ENCODE peak calls at places on chromosome 4, in eight cellular contexts. One of them, this sample, is unnamed.

GRCh38 chr4:123346330-123346940 is 50.2 kb upstream of the SPRY1 start:
- DNase-seq in BE2C: no peak
- DNase-seq in GM10248: no peak
- DNase-seq in fibroblast of lung: no peak
- DNase-seq in right atrium auricular region: no peak
- DNase-seq in NCI-H2029 treated with DMSO at 0.1 percent for 48 hours: no peak
- DNase-seq in stimulated activated CD4-positive, alpha-beta T cell treated with anti-CD3 and anti-CD28 coated beads, Interleukin-15, amount 100 ng/mL, for 48 hours: no peak
- DNase-seq in globus pallidus: no peak
- DNase-seq in this sample: no peak

GRCh38 chr4:93002240-93002639 is 698.5 kb downstream of the GRID2 start:
- DNase-seq in fibroblast of lung: no peak
- DNase-seq in globus pallidus: no peak
- DNase-seq in NCI-H2029 treated with DMSO at 0.1 percent for 48 hours: no peak
- DNase-seq in right atrium auricular region: no peak
- DNase-seq in stimulated activated CD4-positive, alpha-beta T cell treated with anti-CD3 and anti-CD28 coated beads, Interleukin-15, amount 100 ng/mL, for 48 hours: no peak
- DNase-seq in GM10248: no peak
- DNase-seq in BE2C: no peak
- DNase-seq in this sample: no peak

GRCh38 chr4:69025191-69025998 is 70.9 kb upstream of the UGT2B7 start:
- DNase-seq in BE2C: no peak
- DNase-seq in GM10248: no peak
- DNase-seq in right atrium auricular region: no peak
- DNase-seq in globus pallidus: no peak
- DNase-seq in fibroblast of lung: no peak
- DNase-seq in NCI-H2029 treated with DMSO at 0.1 percent for 48 hours: no peak
- DNase-seq in stimulated activated CD4-positive, alpha-beta T cell treated with anti-CD3 and anti-CD28 coated beads, Interleukin-15, amount 100 ng/mL, for 48 hours: no peak
- DNase-seq in this sample: no peak

GRCh38 chr4:83128235-83128929 is 13.9 kb upstream of the PLAC8 start:
- DNase-seq in fibroblast of lung: peak
- DNase-seq in NCI-H2029 treated with DMSO at 0.1 percent for 48 hours: no peak
- DNase-seq in stimulated activated CD4-positive, alpha-beta T cell treated with anti-CD3 and anti-CD28 coated beads, Interleukin-15, amount 100 ng/mL, for 48 hours: no peak
- DNase-seq in right atrium auricular region: no peak
- DNase-seq in globus pallidus: no peak
- DNase-seq in BE2C: no peak
- DNase-seq in GM10248: no peak
- DNase-seq in this sample: no peak

GRCh38 chr4:3491681-3492405 is 28.7 kb downstream of the DOK7 start:
- DNase-seq in GM10248: no peak
- DNase-seq in BE2C: no peak
- DNase-seq in fibroblast of lung: peak
- DNase-seq in right atrium auricular region: no peak
- DNase-seq in globus pallidus: no peak
- DNase-seq in stimulated activated CD4-positive, alpha-beta T cell treated with anti-CD3 and anti-CD28 coated beads, Interleukin-15, amount 100 ng/mL, for 48 hours: no peak
- DNase-seq in NCI-H2029 treated with DMSO at 0.1 percent for 48 hours: no peak
- DNase-seq in this sample: no peak

GRCh38 chr4:44538534-44538933 is 89.9 kb upstream of the KCTD8 start:
- DNase-seq in right atrium auricular region: no peak
- DNase-seq in stimulated activated CD4-positive, alpha-beta T cell treated with anti-CD3 and anti-CD28 coated beads, Interleukin-15, amount 100 ng/mL, for 48 hours: no peak
- DNase-seq in GM10248: no peak
- DNase-seq in globus pallidus: no peak
- DNase-seq in BE2C: no peak
- DNase-seq in NCI-H2029 treated with DMSO at 0.1 percent for 48 hours: no peak
- DNase-seq in fibroblast of lung: no peak
- DNase-seq in this sample: no peak

GRCh38 chr4:105837037-105837436 is 58.2 kb upstream of the NPNT start:
- DNase-seq in right atrium auricular region: no peak
- DNase-seq in stimulated activated CD4-positive, alpha-beta T cell treated with anti-CD3 and anti-CD28 coated beads, Interleukin-15, amount 100 ng/mL, for 48 hours: no peak
- DNase-seq in fibroblast of lung: no peak
- DNase-seq in globus pallidus: no peak
- DNase-seq in BE2C: no peak
- DNase-seq in GM10248: no peak
- DNase-seq in NCI-H2029 treated with DMSO at 0.1 percent for 48 hours: no peak
- DNase-seq in this sample: no peak

GRCh38 chr4:105970371-105970770 is 75.1 kb downstream of the NPNT start:
- DNase-seq in globus pallidus: no peak
- DNase-seq in BE2C: no peak
- DNase-seq in right atrium auricular region: no peak
- DNase-seq in fibroblast of lung: no peak
- DNase-seq in NCI-H2029 treated with DMSO at 0.1 percent for 48 hours: no peak
- DNase-seq in stimulated activated CD4-positive, alpha-beta T cell treated with anti-CD3 and anti-CD28 coated beads, Interleukin-15, amount 100 ng/mL, for 48 hours: no peak
- DNase-seq in GM10248: no peak
- DNase-seq in this sample: no peak

GRCh38 chr4:117983541-117984451 is 50.5 kb upstream of the NDST3 start:
- DNase-seq in GM10248: no peak
- DNase-seq in stimulated activated CD4-positive, alpha-beta T cell treated with anti-CD3 and anti-CD28 coated beads, Interleukin-15, amount 100 ng/mL, for 48 hours: no peak
- DNase-seq in globus pallidus: no peak
- DNase-seq in BE2C: no peak
- DNase-seq in NCI-H2029 treated with DMSO at 0.1 percent for 48 hours: no peak
- DNase-seq in right atrium auricular region: no peak
- DNase-seq in fibroblast of lung: peak
- DNase-seq in this sample: no peak

GRCh38 chr4:1660948-1661677 is 23.0 kb downstream of the FAM53A start:
- DNase-seq in stimulated activated CD4-positive, alpha-beta T cell treated with anti-CD3 and anti-CD28 coated beads, Interleukin-15, amount 100 ng/mL, for 48 hours: no peak
- DNase-seq in BE2C: no peak
- DNase-seq in fibroblast of lung: no peak
- DNase-seq in right atrium auricular region: no peak
- DNase-seq in NCI-H2029 treated with DMSO at 0.1 percent for 48 hours: no peak
- DNase-seq in globus pallidus: no peak
- DNase-seq in GM10248: no peak
- DNase-seq in this sample: no peak

GRCh38 chr4:26022346-26022891 is 108.4 kb downstream of the SMIM20 start:
- DNase-seq in stimulated activated CD4-positive, alpha-beta T cell treated with anti-CD3 and anti-CD28 coated beads, Interleukin-15, amount 100 ng/mL, for 48 hours: no peak
- DNase-seq in globus pallidus: no peak
- DNase-seq in NCI-H2029 treated with DMSO at 0.1 percent for 48 hours: peak
- DNase-seq in BE2C: no peak
- DNase-seq in fibroblast of lung: peak
- DNase-seq in GM10248: no peak
- DNase-seq in right atrium auricular region: no peak
- DNase-seq in this sample: no peak

GRCh38 chr4:102387552-102388150 is 42.4 kb upstream of the SLC39A8 start:
- DNase-seq in fibroblast of lung: peak
- DNase-seq in NCI-H2029 treated with DMSO at 0.1 percent for 48 hours: no peak
- DNase-seq in stimulated activated CD4-positive, alpha-beta T cell treated with anti-CD3 and anti-CD28 coated beads, Interleukin-15, amount 100 ng/mL, for 48 hours: no peak
- DNase-seq in BE2C: no peak
- DNase-seq in GM10248: no peak
- DNase-seq in globus pallidus: no peak
- DNase-seq in right atrium auricular region: no peak
- DNase-seq in this sample: no peak

GRCh38 chr4:165541773-165542459 is 163.1 kb downstream of the CPE start:
- DNase-seq in stimulated activated CD4-positive, alpha-beta T cell treated with anti-CD3 and anti-CD28 coated beads, Interleukin-15, amount 100 ng/mL, for 48 hours: no peak
- DNase-seq in BE2C: peak
- DNase-seq in NCI-H2029 treated with DMSO at 0.1 percent for 48 hours: no peak
- DNase-seq in globus pallidus: no peak
- DNase-seq in right atrium auricular region: no peak
- DNase-seq in GM10248: no peak
- DNase-seq in fibroblast of lung: no peak
- DNase-seq in this sample: no peak

GRCh38 chr4:37837446-37837845 is 11.0 kb downstream of the PGM2 start:
- DNase-seq in stimulated activated CD4-positive, alpha-beta T cell treated with anti-CD3 and anti-CD28 coated beads, Interleukin-15, amount 100 ng/mL, for 48 hours: no peak
- DNase-seq in BE2C: no peak
- DNase-seq in globus pallidus: no peak
- DNase-seq in right atrium auricular region: no peak
- DNase-seq in NCI-H2029 treated with DMSO at 0.1 percent for 48 hours: no peak
- DNase-seq in GM10248: no peak
- DNase-seq in fibroblast of lung: peak
- DNase-seq in this sample: no peak

GRCh38 chr4:159697322-159698283 is 594.7 kb downstream of the RAPGEF2 start:
- DNase-seq in right atrium auricular region: no peak
- DNase-seq in BE2C: no peak
- DNase-seq in fibroblast of lung: no peak
- DNase-seq in globus pallidus: no peak
- DNase-seq in stimulated activated CD4-positive, alpha-beta T cell treated with anti-CD3 and anti-CD28 coated beads, Interleukin-15, amount 100 ng/mL, for 48 hours: no peak
- DNase-seq in GM10248: no peak
- DNase-seq in NCI-H2029 treated with DMSO at 0.1 percent for 48 hours: no peak
- DNase-seq in this sample: no peak

GRCh38 chr4:31601793-31602192 is 881.6 kb downstream of the PCDH7 start:
- DNase-seq in NCI-H2029 treated with DMSO at 0.1 percent for 48 hours: no peak
- DNase-seq in BE2C: no peak
- DNase-seq in GM10248: no peak
- DNase-seq in stimulated activated CD4-positive, alpha-beta T cell treated with anti-CD3 and anti-CD28 coated beads, Interleukin-15, amount 100 ng/mL, for 48 hours: no peak
- DNase-seq in fibroblast of lung: no peak
- DNase-seq in right atrium auricular region: no peak
- DNase-seq in globus pallidus: no peak
- DNase-seq in this sample: no peak

GRCh38 chr4:8688041-8688907 is 95.7 kb downstream of the CPZ start:
- DNase-seq in right atrium auricular region: no peak
- DNase-seq in GM10248: no peak
- DNase-seq in NCI-H2029 treated with DMSO at 0.1 percent for 48 hours: no peak
- DNase-seq in globus pallidus: peak
- DNase-seq in stimulated activated CD4-positive, alpha-beta T cell treated with anti-CD3 and anti-CD28 coated beads, Interleukin-15, amount 100 ng/mL, for 48 hours: no peak
- DNase-seq in BE2C: peak
- DNase-seq in fibroblast of lung: no peak
- DNase-seq in this sample: no peak

GRCh38 chr4:147793569-147793968 is 61.7 kb downstream of the ARHGAP10 start:
- DNase-seq in GM10248: no peak
- DNase-seq in NCI-H2029 treated with DMSO at 0.1 percent for 48 hours: no peak
- DNase-seq in BE2C: no peak
- DNase-seq in stimulated activated CD4-positive, alpha-beta T cell treated with anti-CD3 and anti-CD28 coated beads, Interleukin-15, amount 100 ng/mL, for 48 hours: no peak
- DNase-seq in globus pallidus: no peak
- DNase-seq in fibroblast of lung: peak
- DNase-seq in right atrium auricular region: no peak
- DNase-seq in this sample: no peak

GRCh38 chr4:120304801-120305200 is 238.2 kb upstream of the MAD2L1 start:
- DNase-seq in right atrium auricular region: no peak
- DNase-seq in fibroblast of lung: no peak
- DNase-seq in globus pallidus: no peak
- DNase-seq in BE2C: no peak
- DNase-seq in GM10248: no peak
- DNase-seq in NCI-H2029 treated with DMSO at 0.1 percent for 48 hours: no peak
- DNase-seq in stimulated activated CD4-positive, alpha-beta T cell treated with anti-CD3 and anti-CD28 coated beads, Interleukin-15, amount 100 ng/mL, for 48 hours: no peak
- DNase-seq in this sample: no peak

GRCh38 chr4:7067147-7067522 is 729 bp downstream of the GRPEL1 start:
- DNase-seq in BE2C: no peak
- DNase-seq in right atrium auricular region: peak
- DNase-seq in GM10248: no peak
- DNase-seq in globus pallidus: no peak
- DNase-seq in fibroblast of lung: no peak
- DNase-seq in stimulated activated CD4-positive, alpha-beta T cell treated with anti-CD3 and anti-CD28 coated beads, Interleukin-15, amount 100 ng/mL, for 48 hours: peak
- DNase-seq in NCI-H2029 treated with DMSO at 0.1 percent for 48 hours: no peak
- DNase-seq in this sample: no peak

GRCh38 chr4:3524920-3525319 is 7.3 kb downstream of the LRPAP1 start:
- DNase-seq in GM10248: no peak
- DNase-seq in fibroblast of lung: no peak
- DNase-seq in globus pallidus: no peak
- DNase-seq in NCI-H2029 treated with DMSO at 0.1 percent for 48 hours: no peak
- DNase-seq in stimulated activated CD4-positive, alpha-beta T cell treated with anti-CD3 and anti-CD28 coated beads, Interleukin-15, amount 100 ng/mL, for 48 hours: no peak
- DNase-seq in right atrium auricular region: no peak
- DNase-seq in BE2C: no peak
- DNase-seq in this sample: no peak

GRCh38 chr4:38357546-38357945 is 306.5 kb upstream of the KLF3 start:
- DNase-seq in stimulated activated CD4-positive, alpha-beta T cell treated with anti-CD3 and anti-CD28 coated beads, Interleukin-15, amount 100 ng/mL, for 48 hours: no peak
- DNase-seq in BE2C: no peak
- DNase-seq in right atrium auricular region: no peak
- DNase-seq in fibroblast of lung: no peak
- DNase-seq in GM10248: no peak
- DNase-seq in NCI-H2029 treated with DMSO at 0.1 percent for 48 hours: no peak
- DNase-seq in globus pallidus: no peak
- DNase-seq in this sample: no peak

GRCh38 chr4:1511441-1512041 is 105.3 kb upstream of the NKX1-1 start:
- DNase-seq in NCI-H2029 treated with DMSO at 0.1 percent for 48 hours: no peak
- DNase-seq in BE2C: peak
- DNase-seq in right atrium auricular region: peak
- DNase-seq in globus pallidus: peak
- DNase-seq in stimulated activated CD4-positive, alpha-beta T cell treated with anti-CD3 and anti-CD28 coated beads, Interleukin-15, amount 100 ng/mL, for 48 hours: no peak
- DNase-seq in GM10248: no peak
- DNase-seq in fibroblast of lung: peak
- DNase-seq in this sample: peak

GRCh38 chr4:116358633-116359222 is 726.6 kb downstream of the TRAM1L1 start:
- DNase-seq in BE2C: peak
- DNase-seq in right atrium auricular region: peak
- DNase-seq in globus pallidus: no peak
- DNase-seq in NCI-H2029 treated with DMSO at 0.1 percent for 48 hours: peak
- DNase-seq in GM10248: peak
- DNase-seq in stimulated activated CD4-positive, alpha-beta T cell treated with anti-CD3 and anti-CD28 coated beads, Interleukin-15, amount 100 ng/mL, for 48 hours: peak
- DNase-seq in fibroblast of lung: peak
- DNase-seq in this sample: no peak

GRCh38 chr4:119477412-119478053 is 151.1 kb downstream of the PDE5A start:
- DNase-seq in fibroblast of lung: peak
- DNase-seq in GM10248: no peak
- DNase-seq in globus pallidus: no peak
- DNase-seq in NCI-H2029 treated with DMSO at 0.1 percent for 48 hours: no peak
- DNase-seq in stimulated activated CD4-positive, alpha-beta T cell treated with anti-CD3 and anti-CD28 coated beads, Interleukin-15, amount 100 ng/mL, for 48 hours: no peak
- DNase-seq in right atrium auricular region: no peak
- DNase-seq in BE2C: no peak
- DNase-seq in this sample: no peak

GRCh38 chr4:102759835-102760644 is 728 bp downstream of the MANBA start:
- DNase-seq in stimulated activated CD4-positive, alpha-beta T cell treated with anti-CD3 and anti-CD28 coated beads, Interleukin-15, amount 100 ng/mL, for 48 hours: peak
- DNase-seq in globus pallidus: peak
- DNase-seq in right atrium auricular region: peak
- DNase-seq in NCI-H2029 treated with DMSO at 0.1 percent for 48 hours: no peak
- DNase-seq in fibroblast of lung: peak
- DNase-seq in BE2C: no peak
- DNase-seq in GM10248: peak
- DNase-seq in this sample: peak

GRCh38 chr4:145012841-145013240 is 85.2 kb downstream of the ANAPC10 start:
- DNase-seq in stimulated activated CD4-positive, alpha-beta T cell treated with anti-CD3 and anti-CD28 coated beads, Interleukin-15, amount 100 ng/mL, for 48 hours: no peak
- DNase-seq in right atrium auricular region: no peak
- DNase-seq in GM10248: no peak
- DNase-seq in NCI-H2029 treated with DMSO at 0.1 percent for 48 hours: no peak
- DNase-seq in globus pallidus: no peak
- DNase-seq in BE2C: no peak
- DNase-seq in fibroblast of lung: peak
- DNase-seq in this sample: no peak

GRCh38 chr4:188949608-188950007 is 810.4 kb downstream of the TRIML1 start:
- DNase-seq in fibroblast of lung: no peak
- DNase-seq in GM10248: no peak
- DNase-seq in BE2C: no peak
- DNase-seq in right atrium auricular region: no peak
- DNase-seq in stimulated activated CD4-positive, alpha-beta T cell treated with anti-CD3 and anti-CD28 coated beads, Interleukin-15, amount 100 ng/mL, for 48 hours: no peak
- DNase-seq in globus pallidus: no peak
- DNase-seq in NCI-H2029 treated with DMSO at 0.1 percent for 48 hours: no peak
- DNase-seq in this sample: no peak

GRCh38 chr4:139593091-139593564 is 37.1 kb upstream of the SETD7 start:
- DNase-seq in globus pallidus: no peak
- DNase-seq in BE2C: peak
- DNase-seq in stimulated activated CD4-positive, alpha-beta T cell treated with anti-CD3 and anti-CD28 coated beads, Interleukin-15, amount 100 ng/mL, for 48 hours: no peak
- DNase-seq in right atrium auricular region: peak
- DNase-seq in NCI-H2029 treated with DMSO at 0.1 percent for 48 hours: no peak
- DNase-seq in fibroblast of lung: peak
- DNase-seq in GM10248: no peak
- DNase-seq in this sample: no peak

GRCh38 chr4:76950846-76951321 is 1.3 kb downstream of the SEPTIN11 start:
- DNase-seq in NCI-H2029 treated with DMSO at 0.1 percent for 48 hours: no peak
- DNase-seq in stimulated activated CD4-positive, alpha-beta T cell treated with anti-CD3 and anti-CD28 coated beads, Interleukin-15, amount 100 ng/mL, for 48 hours: no peak
- DNase-seq in right atrium auricular region: no peak
- DNase-seq in fibroblast of lung: peak
- DNase-seq in GM10248: peak
- DNase-seq in BE2C: peak
- DNase-seq in globus pallidus: peak
- DNase-seq in this sample: no peak

GRCh38 chr4:145019346-145019745 is 78.7 kb downstream of the ANAPC10 start:
- DNase-seq in right atrium auricular region: no peak
- DNase-seq in stimulated activated CD4-positive, alpha-beta T cell treated with anti-CD3 and anti-CD28 coated beads, Interleukin-15, amount 100 ng/mL, for 48 hours: no peak
- DNase-seq in NCI-H2029 treated with DMSO at 0.1 percent for 48 hours: no peak
- DNase-seq in globus pallidus: no peak
- DNase-seq in GM10248: no peak
- DNase-seq in fibroblast of lung: no peak
- DNase-seq in BE2C: no peak
- DNase-seq in this sample: no peak

GRCh38 chr4:73661646-73662119 is 41.4 kb upstream of the RASSF6 start:
- DNase-seq in NCI-H2029 treated with DMSO at 0.1 percent for 48 hours: no peak
- DNase-seq in fibroblast of lung: peak
- DNase-seq in GM10248: no peak
- DNase-seq in globus pallidus: no peak
- DNase-seq in right atrium auricular region: no peak
- DNase-seq in stimulated activated CD4-positive, alpha-beta T cell treated with anti-CD3 and anti-CD28 coated beads, Interleukin-15, amount 100 ng/mL, for 48 hours: no peak
- DNase-seq in BE2C: no peak
- DNase-seq in this sample: no peak

GRCh38 chr4:15870079-15870478 is 68.5 kb downstream of the FGFBP1 start:
- DNase-seq in stimulated activated CD4-positive, alpha-beta T cell treated with anti-CD3 and anti-CD28 coated beads, Interleukin-15, amount 100 ng/mL, for 48 hours: no peak
- DNase-seq in globus pallidus: no peak
- DNase-seq in GM10248: no peak
- DNase-seq in BE2C: no peak
- DNase-seq in NCI-H2029 treated with DMSO at 0.1 percent for 48 hours: no peak
- DNase-seq in fibroblast of lung: no peak
- DNase-seq in right atrium auricular region: no peak
- DNase-seq in this sample: no peak

GRCh38 chr4:145289403-145290076 is 109.2 kb upstream of the OTUD4 start:
- DNase-seq in globus pallidus: no peak
- DNase-seq in stimulated activated CD4-positive, alpha-beta T cell treated with anti-CD3 and anti-CD28 coated beads, Interleukin-15, amount 100 ng/mL, for 48 hours: no peak
- DNase-seq in BE2C: no peak
- DNase-seq in GM10248: no peak
- DNase-seq in NCI-H2029 treated with DMSO at 0.1 percent for 48 hours: no peak
- DNase-seq in right atrium auricular region: no peak
- DNase-seq in fibroblast of lung: peak
- DNase-seq in this sample: no peak

This sample was measured in gastrocnemius medialis.